ENCODE peak calls at places on chromosomes 1 and 21, in six cellular contexts. U, J, V, A, B and F are unnamed samples.

GRCh38 chr1:182261655-182262054 is 129.9 kb downstream of the GLUL start:
- DNase-seq in U (no peak), J (no peak), V (no peak), A (no peak), B (no peak), F (no peak)

GRCh38 chr1:228148971-228149340 is 774 bp upstream of the GJC2 start:
- DNase-seq in U (no peak), J (no peak), V (no peak), A (no peak), B (no peak), F (no peak)

GRCh38 chr21:33105088-33105487 is 35.1 kb downstream of the OLIG1 start:
- DNase-seq in U (no peak), J (no peak), V (peak; percentile 51), A (no peak), B (no peak), F (no peak)

GRCh38 chr1:212301570-212301969 is 16.4 kb downstream of the PPP2R5A start:
- DNase-seq in U (no peak), J (no peak), V (no peak), A (no peak), B (no peak), F (no peak)

GRCh38 chr1:47534040-47534328 is 96.1 kb downstream of the FOXD2 start:
- DNase-seq in U (no peak), J (no peak), V (no peak), A (peak; percentile 23), B (no peak), F (no peak)

GRCh38 chr1:88774151-88774556 is 90.1 kb downstream of the PKN2 start:
- DNase-seq in U (no peak), J (no peak), V (peak; percentile 88), A (no peak), B (no peak), F (peak; percentile 66)

GRCh38 chr1:29933110-29933509 is 696.8 kb downstream of the PTPRU start:
- DNase-seq in U (no peak), J (no peak), V (no peak), A (no peak), B (no peak), F (no peak)

GRCh38 chr1:40161888-40162397 is 756 bp downstream of the RLF start:
- DNase-seq in U (no peak), J (no peak), V (no peak), A (peak; percentile 17), B (peak; percentile 42), F (no peak)

GRCh38 chr1:183733610-183734219 is 71.2 kb upstream of the RGL1 start:
- DNase-seq in U (no peak), J (no peak), V (no peak), A (no peak), B (no peak), F (no peak)

GRCh38 chr1:65467536-65467935 is 47.1 kb downstream of the LEPR start:
- DNase-seq in U (peak; percentile 29), J (no peak), V (peak; percentile 87), A (no peak), B (no peak), F (no peak)

GRCh38 chr1:185360714-185361113 is 43.7 kb upstream of the IVNS1ABP start:
- DNase-seq in U (no peak), J (no peak), V (no peak), A (no peak), B (peak; percentile 30), F (no peak)

GRCh38 chr1:242784074-242784473 is 259.6 kb upstream of the PLD5 start:
- DNase-seq in U (no peak), J (no peak), V (no peak), A (no peak), B (no peak), F (no peak)

GRCh38 chr1:2863149-2863963 is 61.9 kb upstream of the TTC34 start:
- DNase-seq in U (no peak), J (no peak), V (no peak), A (no peak), B (no peak), F (no peak)

GRCh38 chr1:55503663-55504305 is 288.6 kb upstream of the USP24 start:
- DNase-seq in U (no peak), J (no peak), V (no peak), A (no peak), B (no peak), F (no peak)

GRCh38 chr21:26850116-26850643 is 5.0 kb upstream of the ADAMTS1 start:
- DNase-seq in U (no peak), J (no peak), V (peak; percentile 76), A (peak; percentile 51), B (peak; percentile 75), F (no peak)

GRCh38 chr21:44416193-44416592 is 39.1 kb upstream of the LRRC3 start:
- DNase-seq in U (no peak), J (no peak), V (no peak), A (no peak), B (no peak), F (no peak)

GRCh38 chr1:18805925-18806849 is 53.3 kb downstream of the TAS1R2 start:
- DNase-seq in U (no peak), J (no peak), V (no peak), A (no peak), B (no peak), F (no peak)

GRCh38 chr1:245503548-245503947 is 348.8 kb downstream of the KIF26B start:
- DNase-seq in U (no peak), J (no peak), V (no peak), A (no peak), B (no peak), F (no peak)

GRCh38 chr1:150021191-150021688 is 10.7 kb upstream of the OTUD7B start:
- DNase-seq in U (no peak), J (no peak), V (no peak), A (no peak), B (peak; percentile 53), F (peak; percentile 46)

GRCh38 chr1:209870151-209870831 is 42.5 kb downstream of the UTP25 start:
- DNase-seq in U (no peak), J (no peak), V (no peak), A (no peak), B (no peak), F (no peak)

GRCh38 chr1:194367121-194367520 is 1180.7 kb upstream of the B3GALT2 start:
- DNase-seq in U (no peak), J (no peak), V (no peak), A (no peak), B (no peak), F (no peak)

GRCh38 chr1:15680131-15680530 is 4.0 kb upstream of the PLEKHM2 start:
- DNase-seq in U (no peak), J (no peak), V (no peak), A (no peak), B (no peak), F (no peak)

GRCh38 chr1:243912347-243912746 is 62.3 kb upstream of the AKT3 start:
- DNase-seq in U (no peak), J (no peak), V (no peak), A (no peak), B (no peak), F (no peak)

GRCh38 chr1:16091296-16091695 is 17.8 kb upstream of the FAM131C start:
- DNase-seq in U (no peak), J (no peak), V (no peak), A (no peak), B (no peak), F (no peak)

GRCh38 chr1:117122297-117123025 is 912 bp upstream of the TRIM45 start:
- DNase-seq in U (no peak), J (no peak), V (no peak), A (no peak), B (no peak), F (no peak)

GRCh38 chr21:23016617-23017016 is 2018.4 kb downstream of the NCAM2 start:
- DNase-seq in U (no peak), J (no peak), V (peak; percentile 48), A (peak; percentile 27), B (peak; percentile 83), F (no peak)

GRCh38 chr1:31932491-31933316 is 5.5 kb downstream of the PTP4A2 start:
- DNase-seq in U (no peak), J (no peak), V (no peak), A (no peak), B (peak; percentile 73), F (no peak)
- H3K4me3 ChIP-seq in U (no peak overlapping the region), J (no peak overlapping the region), V (no peak overlapping the region), A (no peak overlapping the region), B (no peak overlapping the region), F (no peak overlapping the region)

DNA sequence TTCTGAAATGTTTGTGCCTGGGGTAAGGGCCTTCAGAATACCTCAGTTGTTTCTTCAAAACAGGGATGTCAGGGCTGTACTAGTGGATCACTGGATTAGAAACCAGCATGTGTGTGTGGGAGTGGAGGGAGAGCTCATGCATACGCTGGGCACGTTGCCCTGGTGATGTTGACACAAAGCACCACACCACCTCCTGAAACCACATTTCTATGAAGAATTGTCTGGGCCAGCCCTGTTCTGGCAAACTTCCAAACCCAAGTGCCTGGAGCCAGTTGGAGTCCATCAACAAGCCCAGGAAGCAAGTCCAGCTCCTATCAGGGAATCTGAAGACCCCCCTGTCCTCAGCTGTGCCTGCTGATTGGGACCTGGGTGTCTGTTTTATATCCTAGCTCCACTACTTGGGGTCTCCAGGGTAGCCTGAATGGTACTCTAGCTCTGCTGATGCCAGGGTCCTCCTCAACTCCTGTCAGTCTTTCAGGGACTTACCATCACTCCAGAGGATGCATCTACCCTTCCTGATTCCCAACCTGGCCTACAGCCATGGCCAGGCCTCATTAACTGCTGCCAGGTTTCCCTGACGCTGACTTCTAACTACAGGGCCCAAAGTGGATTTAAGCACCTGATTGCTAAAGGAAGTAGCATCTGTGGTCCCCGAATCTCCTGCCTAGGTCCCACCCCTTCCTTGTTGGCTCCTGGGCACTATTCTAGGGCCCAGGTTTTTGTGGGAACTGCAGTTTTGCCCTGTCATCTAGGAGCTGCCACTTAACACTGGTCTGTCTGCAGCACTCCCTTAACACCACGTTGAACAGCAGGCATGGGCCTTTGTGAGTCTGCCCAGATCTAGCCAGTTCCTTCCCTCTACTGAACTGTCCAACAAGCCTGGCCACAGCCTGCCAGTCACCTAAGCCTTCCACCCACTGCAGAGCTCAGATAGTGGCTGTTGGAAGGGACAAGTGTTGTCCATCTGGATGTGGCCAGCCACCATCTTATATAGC is 45.5 kb downstream of the LPAR3 start:
- DNase-seq in U (peak; percentile 87), J (no peak), V (no peak), A (peak; percentile 77), B (peak; percentile 80), F (peak; percentile 80)
- TF ChIP-seq POLR2AphosphoS5 in U (no peak), J (no peak), V (no peak), A (peak; percentile 26), B (no peak), F (peak; percentile 27)

DNA sequence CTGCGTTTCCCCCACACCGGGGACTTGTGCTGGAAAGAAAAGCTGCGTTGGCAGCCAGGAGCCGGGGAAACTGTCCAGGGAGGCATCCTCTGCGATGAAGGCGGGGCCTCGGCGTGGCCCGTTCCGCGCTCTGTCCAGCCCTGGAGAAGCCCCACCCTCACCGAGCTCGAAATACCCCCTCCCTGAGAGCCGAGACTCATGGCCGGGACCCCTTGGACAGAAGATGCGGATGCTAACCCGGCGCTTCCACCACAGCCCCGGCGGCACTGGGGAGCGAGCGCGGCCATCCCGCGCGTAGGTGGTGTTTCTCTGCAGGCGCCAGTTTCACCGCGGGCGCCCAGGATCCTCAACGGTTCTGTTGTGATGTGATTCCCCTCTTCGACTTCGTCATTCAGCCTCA is 31.6 kb downstream of the PDE9A start:
- DNase-seq in U (no peak), J (no peak), V (peak; percentile 33), A (no peak), B (no peak), F (no peak)
- H3K4me3 ChIP-seq in U (no peak overlapping the region), J (no peak overlapping the region), V (no peak overlapping the region), A (no peak overlapping the region), B (no peak overlapping the region), F (no peak overlapping the region)

GRCh38 chr1:100556181-100556580 is 18.2 kb downstream of the GPR88 start:
- DNase-seq in U (no peak), J (no peak), V (no peak), A (no peak), B (no peak), F (no peak)
- TF ChIP-seq POLR2AphosphoS5 in U (no peak), J (no peak), V (no peak), A (no peak), B (no peak), F (no peak)